ENCODE peak calls at places on chromosomes 3 and 15, in nine cellular contexts. C is psoas muscle; K is right cardiac atrium; H is esophagus squamous epithelium; M is COR-L47; U is HepG2; L is stimulated activated CD4-positive, alpha-beta T cell treated with anti-CD3 and anti-CD28 coated beads, Interleukin-2, amount 100 ng/mL, for 48 hours; E is OCI-M1; B is activated CD4-positive, alpha-beta T cell treated with anti-CD3 and anti-CD28 coated beads, Interleukin-2, amount 50 U/mL, for 24 hours. J is an unnamed sample.

GRCh38 chr15:101526442-101526841 is 36.9 kb upstream of the PCSK6 start:
- DNase-seq in C (no peak), K (no peak), H (no peak), M (no peak), U (no peak), L (no peak), E (no peak), B (no peak), J (no peak)

GRCh38 chr3:197523551-197523950 is 32.2 kb downstream of the BDH1 start:
- DNase-seq in C (no peak), K (no peak), H (no peak), M (no peak), U (no peak), L (no peak), E (no peak), B (no peak), J (no peak)

GRCh38 chr3:172343979-172344378 is 104.3 kb downstream of the GHSR start:
- DNase-seq in C (no peak), K (no peak), H (no peak), M (no peak), U (no peak), L (no peak), E (no peak), B (no peak), J (no peak)

GRCh38 chr3:157134620-157135191 is 25.2 kb downstream of the CCNL1 start:
- DNase-seq in C (peak), K (peak), H (no peak), M (no peak), U (peak), L (no peak), E (peak), B (no peak), J (no peak)

GRCh38 chr15:37107071-37107753 is 6.9 kb upstream of the MEIS2 start:
- DNase-seq in C (no peak), K (peak), H (no peak), M (no peak), U (no peak), L (no peak), E (no peak), B (no peak), J (no peak)

GRCh38 chr3:179473565-179473964 is 22.3 kb upstream of the GNB4 start:
- DNase-seq in C (no peak), K (no peak), H (no peak), M (no peak), U (no peak), L (no peak), E (no peak), B (no peak), J (no peak)

GRCh38 chr3:45964139-45964538 is 20.9 kb downstream of the CXCR6 start:
- DNase-seq in C (no peak), K (no peak), H (no peak), M (no peak), U (no peak), L (peak), E (no peak), B (no peak), J (no peak)

GRCh38 chr3:72692959-72693518 is 155.2 kb downstream of the SHQ1 start:
- DNase-seq in C (no peak), K (no peak), H (no peak), M (no peak), U (no peak), L (no peak), E (no peak), B (no peak), J (no peak)

GRCh38 chr3:43072361-43072760 is 33.5 kb downstream of the POMGNT2 start:
- DNase-seq in C (no peak), K (no peak), H (no peak), M (no peak), U (no peak), L (no peak), E (no peak), B (no peak), J (no peak)

GRCh38 chr3:158420654-158421396 is 150.2 kb upstream of the MLF1 start:
- DNase-seq in C (no peak), K (no peak), H (no peak), M (no peak), U (no peak), L (no peak), E (no peak), B (no peak), J (no peak)

GRCh38 chr3:195768831-195769303 is 42.9 kb downstream of the MUC4 start:
- DNase-seq in C (no peak), K (no peak), H (no peak), M (no peak), U (no peak), L (no peak), E (no peak), B (no peak), J (no peak)

GRCh38 chr15:100279446-100279845 is 62.3 kb downstream of the ADAMTS17 start:
- DNase-seq in C (no peak), K (no peak), H (no peak), M (no peak), U (no peak), L (no peak), E (no peak), B (no peak), J (no peak)

GRCh38 chr3:192186508-192186907 is 540.8 kb downstream of the FGF12 start:
- DNase-seq in C (no peak), K (no peak), H (no peak), M (no peak), U (no peak), L (no peak), E (no peak), B (no peak), J (no peak)

GRCh38 chr15:79957741-79958140 is 13.3 kb downstream of the BCL2A1 start:
- DNase-seq in C (no peak), K (no peak), H (no peak), M (no peak), U (no peak), L (no peak), E (no peak), B (no peak), J (no peak)

GRCh38 chr3:107846282-107846852 is 244.5 kb downstream of the CD47 start:
- DNase-seq in C (peak), K (peak), H (no peak), M (no peak), U (peak), L (peak), E (peak), B (no peak), J (peak)

GRCh38 chr3:10981961-10982360 is 10.6 kb upstream of the SLC6A1 start:
- DNase-seq in C (no peak), K (no peak), H (no peak), M (no peak), U (no peak), L (no peak), E (no peak), B (no peak), J (no peak)

GRCh38 chr3:127411083-127411727 is 123.4 kb upstream of the PRR20G start:
- DNase-seq in C (peak), K (no peak), H (no peak), M (peak), U (no peak), L (no peak), E (peak), B (no peak), J (peak)

GRCh38 chr3:64109438-64109837 is 86.1 kb upstream of the PSMD6 start:
- DNase-seq in C (no peak), K (peak), H (no peak), M (no peak), U (peak), L (no peak), E (no peak), B (no peak), J (peak)

GRCh38 chr3:26437678-26438077 is 184.9 kb upstream of the LRRC3B start:
- DNase-seq in C (no peak), K (no peak), H (no peak), M (no peak), U (no peak), L (no peak), E (no peak), B (no peak), J (no peak)

GRCh38 chr15:67148196-67148701 is 82.8 kb downstream of the SMAD3 start:
- DNase-seq in C (no peak), K (no peak), H (no peak), M (peak), U (peak), L (no peak), E (no peak), B (no peak), J (peak)

GRCh38 chr3:43894176-43895049 is 203.7 kb downstream of the ABHD5 start:
- DNase-seq in C (peak), K (peak), H (no peak), M (peak), U (no peak), L (peak), E (no peak), B (peak), J (peak)

GRCh38 chr15:52653451-52653964 is 25.7 kb downstream of the ATOSA start:
- DNase-seq in C (no peak), K (no peak), H (no peak), M (no peak), U (no peak), L (no peak), E (no peak), B (no peak), J (no peak)

GRCh38 chr15:49860101-49860500 is 239.3 kb downstream of the DTWD1 start:
- DNase-seq in C (no peak), K (no peak), H (no peak), M (no peak), U (no peak), L (no peak), E (peak), B (no peak), J (no peak)

GRCh38 chr3:33218446-33219174 is at the start of gene SUSD5:
- DNase-seq in C (peak), K (peak), H (no peak), M (peak), U (no peak), L (no peak), E (no peak), B (no peak), J (no peak)

GRCh38 chr3:114624676-114625181 is 330.9 kb downstream of the TIGIT start:
- DNase-seq in C (peak), K (peak), H (no peak), M (no peak), U (peak), L (no peak), E (peak), B (no peak), J (peak)

GRCh38 chr15:65331811-65332210 is 27.3 kb downstream of the RNU5B-1 start:
- DNase-seq in C (peak), K (no peak), H (no peak), M (no peak), U (no peak), L (no peak), E (no peak), B (no peak), J (no peak)

GRCh38 chr3:49158108-49158709 is 7.9 kb downstream of the CCDC71 start:
- DNase-seq in C (peak), K (peak), H (no peak), M (no peak), U (peak), L (peak), E (peak), B (peak), J (peak)

GRCh38 chr15:71443538-71443937 is 328.3 kb downstream of the THSD4 start:
- DNase-seq in C (peak), K (peak), H (no peak), M (peak), U (peak), L (peak), E (peak), B (no peak), J (peak)

GRCh38 chr3:194247350-194247740 is 103.8 kb downstream of the CPN2 start:
- DNase-seq in C (no peak), K (no peak), H (no peak), M (no peak), U (no peak), L (no peak), E (no peak), B (no peak), J (no peak)

GRCh38 chr3:194872669-194872977 is 186.9 kb downstream of the FAM43A start:
- DNase-seq in C (no peak), K (no peak), H (no peak), M (no peak), U (no peak), L (no peak), E (no peak), B (no peak), J (no peak)

J was measured in colonic mucosa.